ENCODE peak calls at places on chromosomes 7 and 10, in five cellular contexts. F is body of pancreas, G is adrenal gland, M is fibroblast of pulmonary artery, J is fibroblast of mammary gland. U is an unnamed sample.
A peak's percentile ranks its signal among the peaks of the same experiment; 100 is the strongest.

GRCh38 chr7:94258856-94259255 is 135.8 kb upstream of the COL1A2 start:
- DNase-seq in F (no peak), G (no peak), M (no peak), J (no peak), U (no peak)

GRCh38 chr7:76089865-76090495 is 42.1 kb downstream of the MDH2 start:
- DNase-seq in F (peak; percentile 12), G (no peak), M (no peak), J (peak; percentile 46), U (no peak)

GRCh38 chr10:13528138-13528874 is 508 bp downstream of the BEND7 start:
- DNase-seq in F (peak; percentile 26), G (peak; percentile 28), M (no peak), J (no peak), U (peak; percentile 64)

GRCh38 chr7:155222046-155222445 is 75.6 kb upstream of the INSIG1 start:
- DNase-seq in F (peak; percentile 50), G (no peak), M (no peak), J (no peak), U (no peak)

GRCh38 chr7:85602196-85602595 is 415.3 kb upstream of the SEMA3D start:
- DNase-seq in F (no peak), G (no peak), M (peak; percentile 39), J (peak; percentile 38), U (no peak)

GRCh38 chr7:123208793-123209192 is 9.0 kb upstream of the SLC13A1 start:
- DNase-seq in F (peak; percentile 44), G (peak; percentile 30), M (peak; percentile 54), J (peak; percentile 31), U (peak; percentile 6)

GRCh38 chr7:102966450-102966849 is 53.6 kb downstream of the LRRC17 start:
- DNase-seq in F (no peak), G (no peak), M (no peak), J (no peak), U (no peak)

GRCh38 chr10:122165914-122166313 is 105.2 kb upstream of the BTBD16 start:
- DNase-seq in F (no peak), G (no peak), M (no peak), J (no peak), U (no peak)

GRCh38 chr7:106421181-106421762 is 136.5 kb upstream of the NAMPT start:
- DNase-seq in F (peak; percentile 79), G (peak; percentile 87), M (peak; percentile 100), J (peak; percentile 94), U (no peak)

GRCh38 chr10:26509311-26509710 is 71.2 kb downstream of the APBB1IP start:
- DNase-seq in F (no peak), G (no peak), M (no peak), J (no peak), U (no peak)

GRCh38 chr7:44104880-44105771 is 981 bp downstream of the AEBP1 start:
- DNase-seq in F (no peak), G (no peak), M (peak; percentile 73), J (peak; percentile 82), U (peak; percentile 59)

GRCh38 chr10:68271104-68271882 is 39.4 kb upstream of the ATOH7 start:
- DNase-seq in F (no peak), G (no peak), M (peak; percentile 82), J (no peak), U (no peak)

GRCh38 chr10:28678687-28679457 is 1.6 kb downstream of the BAMBI start:
- DNase-seq in F (peak; percentile 4), G (no peak), M (peak; percentile 31), J (no peak), U (no peak)

GRCh38 chr10:101489355-101489754 is 98.7 kb downstream of the POLL start:
- DNase-seq in F (no peak), G (no peak), M (peak; percentile 49), J (peak; percentile 39), U (no peak)

GRCh38 chr10:15254808-15255655 is 86.5 kb upstream of the NMT2 start:
- DNase-seq in F (peak; percentile 69), G (no peak), M (no peak), J (no peak), U (peak; percentile 55)

GRCh38 chr10:79116363-79116762 is 47.6 kb downstream of the ZMIZ1 start:
- DNase-seq in F (no peak), G (no peak), M (no peak), J (no peak), U (no peak)

GRCh38 chr10:96622330-96622729 is 35.5 kb upstream of the TM9SF3 start:
- DNase-seq in F (no peak), G (no peak), M (no peak), J (no peak), U (no peak)

GRCh38 chr7:6257602-6258001 is 14.8 kb downstream of the CYTH3 start:
- DNase-seq in F (no peak), G (no peak), M (no peak), J (no peak), U (no peak)

GRCh38 chr7:69588773-69589172 is 9.5 kb upstream of the AUTS2 start:
- DNase-seq in F (no peak), G (no peak), M (no peak), J (no peak), U (no peak)

GRCh38 chr10:77949167-77949566 is 22.6 kb upstream of the DLG5 start:
- DNase-seq in F (no peak), G (peak; percentile 64), M (peak; percentile 40), J (peak; percentile 46), U (no peak)

GRCh38 chr7:85292908-85293576 is 106.2 kb upstream of the SEMA3D start:
- DNase-seq in F (no peak), G (no peak), M (no peak), J (no peak), U (no peak)

GRCh38 chr10:58464956-58465355 is 47.7 kb upstream of the BICC1 start:
- DNase-seq in F (no peak), G (no peak), M (no peak), J (no peak), U (no peak)
- TF ChIP-seq CTCF in F (no peak), G (no peak), M (no peak), J (no peak), U (no peak)

GRCh38 chr10:113000876-113001598 is 51.0 kb downstream of the TCF7L2 start:
- DNase-seq in F (peak; percentile 34), G (peak; percentile 32), M (no peak), J (no peak), U (no peak)
- TF ChIP-seq CTCF in F (peak; percentile 54), G (peak; percentile 56), M (no peak), J (peak; percentile 21), U (no peak)

GRCh38 chr7:103990991-103991390 is 1.5 kb upstream of the RELN start:
- DNase-seq in F (no peak), G (no peak), M (no peak), J (no peak), U (no peak)
- TF ChIP-seq CTCF in F (no peak), G (no peak), M (no peak), J (no peak), U (no peak)

GRCh38 chr10:30002438-30003266 is 56.7 kb downstream of the JCAD start:
- DNase-seq in F (peak; percentile 87), G (peak; percentile 62), M (peak; percentile 84), J (peak; percentile 80), U (peak; percentile 48)
- TF ChIP-seq CTCF in F (peak; percentile 82), G (peak; percentile 68), M (peak; percentile 91), J (peak; percentile 81), U (peak; percentile 54)

GRCh38 chr7:48105045-48105444 is 16.0 kb downstream of the UPP1 start:
- DNase-seq in F (no peak), G (no peak), M (no peak), J (no peak), U (no peak)

GRCh38 chr7:48101880-48102448 is 12.9 kb downstream of the UPP1 start:
- DNase-seq in F (no peak), G (no peak), M (no peak), J (no peak), U (no peak)

GRCh38 chr7:48101352-48101751 is 12.3 kb downstream of the UPP1 start:
- DNase-seq in F (no peak), G (no peak), M (no peak), J (no peak), U (no peak)

GRCh38 chr7:48099781-48100180 is 10.7 kb downstream of the UPP1 start:
- DNase-seq in F (no peak), G (no peak), M (no peak), J (no peak), U (no peak)

DNA sequence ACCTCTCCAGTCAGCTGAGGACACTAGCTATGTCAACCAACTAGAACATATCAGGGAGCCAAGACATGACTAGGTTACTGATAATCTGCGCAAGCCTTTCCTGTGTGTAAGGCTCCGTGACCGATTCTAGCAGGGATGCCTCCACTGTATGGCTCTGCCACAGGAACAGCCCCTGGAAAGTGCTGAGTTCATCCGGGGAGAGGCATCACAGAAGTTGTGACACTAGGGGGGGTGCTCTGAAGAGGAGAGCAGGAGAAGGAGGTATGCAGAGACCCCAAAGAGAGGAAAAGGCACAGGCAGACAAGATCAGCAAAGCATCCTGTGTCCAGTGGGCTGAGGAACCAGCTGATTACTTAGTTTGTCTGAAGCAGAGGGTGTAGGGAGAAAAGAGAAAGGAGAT is 13.5 kb downstream of the UPP1 start:
- DNase-seq in F (no peak), G (no peak), M (no peak), J (no peak), U (no peak)
- TF ChIP-seq CTCF in F (no peak), G (no peak), M (no peak), J (no peak), U (no peak)

GRCh38 chr7:140232959-140233649 is 56.3 kb upstream of the KDM7A start:
- DNase-seq in F (no peak), G (no peak), M (no peak), J (no peak), U (peak; percentile 43)
- TF ChIP-seq CTCF in F (no peak), G (no peak), M (no peak), J (no peak), U (no peak)